ENCODE peak calls at places on chromosomes 13 and 19, in nine cellular contexts. R is kidney epithelial cell, O is tibial artery, D is AG04450, E is LNCaP clone FGC, X is psoas muscle, N is IMR-90, Y is fibroblast of pulmonary artery, W is fibroblast of villous mesenchyme. P is an unnamed sample.

GRCh38 chr19:4256563-4256962 is 9.7 kb downstream of the YJU2 start:
- DNase-seq in R (no peak), E (no peak), Y (no peak), N (no peak), W (no peak), X (no peak), D (no peak), O (no peak), P (no peak)

GRCh38 chr13:57314897-57315520 is 148.0 kb downstream of the PRR20E start:
- DNase-seq in D (no peak), E (no peak), W (no peak), N (no peak), R (no peak), O (no peak), X (no peak), Y (no peak), P (no peak)

GRCh38 chr19:52473655-52474350 is 20.4 kb downstream of the ZNF578 start:
- DNase-seq in E (no peak), W (no peak), X (no peak), D (no peak), R (no peak), Y (no peak), O (no peak), N (no peak), P (no peak)

GRCh38 chr13:21117104-21117809 is 55.9 kb upstream of the LATS2 start:
- DNase-seq in O (no peak), W (no peak), N (no peak), R (no peak), E (no peak), X (no peak), D (no peak), Y (no peak), P (no peak)

GRCh38 chr13:40679586-40679985 is 13.1 kb upstream of the FOXO1 start:
- DNase-seq in W (no peak), R (no peak), N (no peak), O (no peak), X (no peak), D (no peak), E (no peak), Y (no peak), P (no peak)

GRCh38 chr19:18796239-18796638 is 5.1 kb upstream of the COMP start:
- DNase-seq in W (no peak), X (no peak), N (no peak), R (no peak), O (no peak), E (no peak), D (no peak), Y (no peak), P (no peak)

GRCh38 chr13:53272873-53273272 is 244.3 kb downstream of the OLFM4 start:
- DNase-seq in X (no peak), Y (no peak), W (no peak), D (no peak), E (no peak), N (no peak), R (no peak), O (no peak), P (no peak)

GRCh38 chr19:43786665-43787064 is 5.9 kb upstream of the KCNN4 start:
- DNase-seq in Y (no peak), R (no peak), N (no peak), W (no peak), E (no peak), O (no peak), D (no peak), X (no peak), P (no peak)

GRCh38 chr13:93680329-93680728 is 453.7 kb downstream of the GPC6 start:
- DNase-seq in Y (no peak), E (no peak), R (no peak), D (no peak), X (no peak), W (no peak), N (no peak), O (no peak), P (no peak)

GRCh38 chr13:26459276-26460131 is 98.0 kb upstream of the WASF3 start:
- DNase-seq in R (no peak), Y (no peak), E (peak; percentile 52), N (no peak), D (no peak), O (no peak), X (peak; percentile 87), W (no peak), P (no peak)

GRCh38 chr13:39132286-39132685 is 94.0 kb downstream of the NHLRC3 start:
- DNase-seq in D (no peak), R (peak; percentile 31), W (no peak), X (no peak), N (no peak), E (no peak), Y (no peak), O (no peak), P (no peak)

GRCh38 chr19:588758-589692 is 656 bp upstream of the HCN2 start:
- DNase-seq in E (no peak), O (no peak), R (no peak), W (no peak), N (no peak), D (no peak), X (no peak), Y (no peak), P (no peak)

GRCh38 chr19:589693-590395 is at the start of gene HCN2:
- DNase-seq in N (no peak), D (no peak), W (no peak), Y (no peak), E (no peak), X (no peak), R (no peak), O (no peak), P (no peak)

GRCh38 chr19:590750-591098 is 1.0 kb downstream of the HCN2 start:
- DNase-seq in Y (no peak), X (no peak), R (no peak), O (no peak), W (no peak), E (no peak), N (no peak), D (no peak), P (no peak)

GRCh38 chr19:590396-590745 is 690 bp downstream of the HCN2 start:
- DNase-seq in N (peak; percentile 30), Y (peak; percentile 42), W (peak; percentile 23), E (no peak), D (no peak), O (no peak), X (no peak), R (no peak), P (no peak)

GRCh38 chr19:588093-588742 is 1.5 kb upstream of the HCN2 start:
- DNase-seq in N (peak; percentile 72), E (no peak), W (peak; percentile 86), R (no peak), X (no peak), D (no peak), O (no peak), Y (peak; percentile 74), P (peak; percentile 51)
- TF ChIP-seq CTCF in N (peak; percentile 61), E (peak; percentile 40), W (peak; percentile 74), R (peak; percentile 82), X (no peak), D (peak; percentile 66), O (no peak), Y (peak; percentile 63), P (peak; percentile 89)

GRCh38 chr19:7292352-7292949 is 1.8 kb downstream of the INSR start:
- DNase-seq in N (no peak), W (no peak), D (no peak), Y (no peak), R (no peak), X (no peak), O (no peak), E (no peak), P (no peak)
- H3K4me3 ChIP-seq in N (peak overlapping the region; percentile 59), W (no peak overlapping the region), D (no peak overlapping the region), Y (peak overlapping the region; percentile 67), R (no peak overlapping the region), X (peak overlapping the region; percentile 98), O (peak overlapping the region; percentile 100), E (peak overlapping the region; percentile 75), P (peak overlapping the region; percentile 88)

GRCh38 chr19:51066816-51067215 is 1.9 kb upstream of the KLK13 start:
- DNase-seq in O (no peak), D (no peak), X (no peak), Y (no peak), E (peak; percentile 88), R (no peak), W (no peak), N (no peak), P (no peak)

GRCh38 chr19:51064534-51065220 is at the start of gene KLK13:
- DNase-seq in O (no peak), E (no peak), W (no peak), N (no peak), D (no peak), Y (peak; percentile 2), X (no peak), R (no peak), P (no peak)

GRCh38 chr19:51066393-51066792 is 1.5 kb upstream of the KLK13 start:
- DNase-seq in W (no peak), O (no peak), Y (no peak), D (no peak), E (no peak), N (no peak), X (no peak), R (no peak), P (no peak)

GRCh38 chr19:51063664-51064063 is 1.2 kb downstream of the KLK13 start:
- DNase-seq in O (no peak), N (no peak), X (no peak), E (no peak), Y (no peak), W (no peak), R (no peak), D (no peak), P (no peak)

GRCh38 chr19:51065221-51065960 is 499 bp upstream of the KLK13 start:
- DNase-seq in N (no peak), R (no peak), E (no peak), O (no peak), W (no peak), X (no peak), D (no peak), Y (no peak), P (no peak)
- TF ChIP-seq CTCF in N (no peak), R (no peak), E (no peak), O (no peak), W (no peak), X (no peak), D (no peak), Y (no peak), P (no peak)

GRCh38 chr13:49412749-49413148 is 31.1 kb downstream of the CAB39L start:
- DNase-seq in E (no peak), Y (no peak), X (no peak), R (no peak), N (no peak), W (no peak), O (no peak), D (no peak), P (no peak)
- H3K4me3 ChIP-seq in E (no peak overlapping the region), Y (no peak overlapping the region), X (no peak overlapping the region), R (no peak overlapping the region), N (no peak overlapping the region), W (no peak overlapping the region), O (no peak overlapping the region), D (no peak overlapping the region), P (no peak overlapping the region)

GRCh38 chr19:48338802-48339660 is 13.7 kb downstream of the EMP3 start:
- DNase-seq in Y (no peak), W (no peak), O (no peak), D (no peak), R (no peak), E (no peak), X (no peak), N (no peak), P (no peak)
- TF ChIP-seq CTCF in Y (no peak), W (no peak), O (no peak), D (no peak), R (no peak), E (no peak), X (no peak), N (no peak), P (no peak)

P was measured in BJ.